ENCODE peak calls at places on chromosome 22, in ten cellular contexts. Q, J, G, M, Y, H, I, D, S and E are unnamed samples.

GRCh38 chr22:42308887-42309468 is 38.5 kb upstream of the TCF20 start:
- DNase-seq in D (no peak), G (no peak), Q (no peak), M (no peak), Y (no peak), I (no peak), J (no peak), S (no peak), H (no peak), E (no peak)

GRCh38 chr22:24153353-24153752 is 27.9 kb upstream of the SUSD2 start:
- DNase-seq in J (no peak), I (no peak), Q (no peak), G (no peak), H (no peak), S (no peak), M (peak), D (peak), Y (no peak), E (peak)

GRCh38 chr22:22408731-22409696 is 99.5 kb downstream of the ZNF280B start:
- DNase-seq in I (peak), Y (no peak), J (peak), M (no peak), Q (no peak), G (no peak), H (peak), S (no peak), D (peak), E (no peak)

GRCh38 chr22:39527481-39527961 is 5.0 kb downstream of the RPS19BP1 start:
- DNase-seq in S (no peak), M (no peak), H (no peak), Y (no peak), D (no peak), Q (no peak), I (no peak), G (no peak), J (no peak), E (no peak)

GRCh38 chr22:31333648-31334047 is 12.5 kb downstream of the PATZ1 start:
- DNase-seq in S (no peak), J (no peak), Q (no peak), G (no peak), I (no peak), D (no peak), M (no peak), Y (no peak), H (no peak), E (no peak)

GRCh38 chr22:19147193-19147780 is 2.8 kb downstream of the GSC2 start:
- DNase-seq in Y (no peak), G (no peak), J (peak), S (no peak), D (no peak), H (no peak), I (no peak), Q (no peak), M (no peak), E (no peak)

GRCh38 chr22:49326558-49326957 is 501.1 kb downstream of the BRD1 start:
- DNase-seq in M (no peak), H (no peak), J (peak), S (no peak), D (no peak), I (no peak), Q (no peak), Y (no peak), G (no peak), E (no peak)

GRCh38 chr22:42184852-42185251 is 54.2 kb upstream of the CYP2D6 start:
- DNase-seq in I (no peak), G (no peak), Y (no peak), D (no peak), J (no peak), M (no peak), Q (no peak), S (peak), H (no peak), E (no peak)

GRCh38 chr22:39546889-39547586 is 14.5 kb upstream of the RPS19BP1 start:
- DNase-seq in S (no peak), Y (no peak), H (no peak), J (no peak), Q (no peak), M (no peak), G (no peak), D (peak), I (peak), E (no peak)

GRCh38 chr22:40006641-40007040 is 11.9 kb downstream of the FAM83F start:
- DNase-seq in D (no peak), S (no peak), G (no peak), I (no peak), M (no peak), H (no peak), Y (no peak), J (no peak), Q (no peak), E (no peak)

GRCh38 chr22:48423481-48423901 is 1404.2 kb downstream of the BRD1 start:
- DNase-seq in H (no peak), G (no peak), D (peak), Q (no peak), M (no peak), J (no peak), Y (no peak), S (no peak), I (no peak), E (no peak)

GRCh38 chr22:26724414-26724813 is 67.0 kb downstream of the MIAT start:
- DNase-seq in D (no peak), H (no peak), J (no peak), I (no peak), S (no peak), G (no peak), M (no peak), Y (no peak), Q (no peak), E (no peak)

GRCh38 chr22:35839811-35840739 is 122.4 kb downstream of the APOL5 start:
- DNase-seq in Q (no peak), D (peak), S (no peak), I (no peak), J (peak), Y (peak), M (no peak), H (peak), G (peak), E (no peak)

GRCh38 chr22:45587638-45588481 is 83.8 kb upstream of the ATXN10 start:
- DNase-seq in Q (no peak), H (no peak), G (no peak), M (no peak), Y (no peak), D (no peak), I (no peak), J (no peak), S (no peak), E (no peak)

GRCh38 chr22:46238541-46238940 is 11.6 kb downstream of the CDPF1 start:
- DNase-seq in Y (no peak), Q (no peak), H (no peak), S (no peak), G (no peak), J (no peak), D (no peak), I (no peak), M (no peak), E (no peak)

GRCh38 chr22:23382796-23383195 is 197.3 kb downstream of the IGLL1 start:
- DNase-seq in S (no peak), Q (no peak), M (no peak), Y (no peak), H (no peak), J (no peak), I (no peak), G (no peak), D (no peak), E (no peak)

GRCh38 chr22:45475063-45475747 is 27.5 kb upstream of the FBLN1 start:
- DNase-seq in G (no peak), Y (no peak), J (no peak), Q (no peak), M (no peak), H (no peak), S (no peak), I (no peak), D (no peak), E (no peak)

GRCh38 chr22:41364955-41365354 is 16.8 kb upstream of the TEF start:
- DNase-seq in Y (no peak), I (no peak), J (no peak), Q (no peak), M (no peak), H (no peak), S (no peak), D (no peak), G (no peak), E (no peak)

GRCh38 chr22:34808618-34809017 is 257.3 kb upstream of the ISX start:
- DNase-seq in G (no peak), H (no peak), Q (no peak), Y (no peak), J (no peak), I (no peak), D (no peak), S (no peak), M (no peak), E (no peak)

GRCh38 chr22:24554316-24555159 is at the start of gene GUCD1:
- DNase-seq in D (no peak), M (peak), J (peak), G (no peak), Q (peak), S (no peak), I (peak), Y (no peak), H (peak), E (peak)

GRCh38 chr22:23107487-23108323 is 34.1 kb downstream of the RSPH14 start:
- DNase-seq in I (no peak), G (no peak), H (no peak), S (no peak), J (no peak), Y (no peak), M (no peak), Q (no peak), D (no peak), E (no peak)

GRCh38 chr22:45308624-45309421 is 911 bp upstream of the FAM118A start:
- DNase-seq in D (no peak), M (no peak), S (no peak), I (peak), Y (no peak), H (no peak), G (no peak), Q (no peak), J (peak), E (no peak)

GRCh38 chr22:23888615-23889401 is 5.4 kb upstream of the MIF start:
- DNase-seq in G (no peak), I (peak), M (no peak), D (peak), J (peak), Y (no peak), Q (no peak), S (no peak), H (peak), E (no peak)

GRCh38 chr22:48704335-48704734 is 1123.3 kb downstream of the BRD1 start:
- DNase-seq in H (no peak), Y (no peak), G (no peak), J (no peak), Q (no peak), M (no peak), D (no peak), S (no peak), I (no peak), E (no peak)